ENCODE peak calls at places on chromosome 2, in six cellular contexts. One of them, this sample, is unnamed. For H3K4me1, the result is how much of the 10 kb centered on the place peaks cover.

GRCh38 chr2:240953426-240954425 is 44.7 kb upstream of the SNED1 start:
- DNase-seq in transverse colon: no peak
- DNase-seq in cardiac muscle cell: no peak
- DNase-seq in H9: peak
- DNase-seq in prostate gland: no peak
- DNase-seq in pancreas: no peak
- DNase-seq in this sample: peak

GRCh38 chr2:239601880-239602279 is 201.1 kb upstream of the HDAC4 start:
- DNase-seq in transverse colon: no peak
- DNase-seq in cardiac muscle cell: no peak
- DNase-seq in H9: no peak
- DNase-seq in prostate gland: no peak
- DNase-seq in pancreas: no peak
- DNase-seq in this sample: no peak

GRCh38 chr2:219285348-219285685 is 6.2 kb downstream of the DNAJB2 start:
- DNase-seq in transverse colon: no peak
- DNase-seq in cardiac muscle cell: no peak
- DNase-seq in H9: no peak
- DNase-seq in prostate gland: no peak
- DNase-seq in pancreas: no peak
- DNase-seq in this sample: no peak

GRCh38 chr2:181077128-181077709 is 96.8 kb downstream of the UBE2E3 start:
- DNase-seq in transverse colon: no peak
- DNase-seq in cardiac muscle cell: peak
- DNase-seq in H9: no peak
- DNase-seq in prostate gland: no peak
- DNase-seq in pancreas: no peak
- DNase-seq in this sample: no peak

GRCh38 chr2:101003278-101003775 is 1.2 kb downstream of the RPL31 start:
- DNase-seq in transverse colon: no peak
- DNase-seq in cardiac muscle cell: peak
- DNase-seq in H9: no peak
- DNase-seq in prostate gland: no peak
- DNase-seq in pancreas: no peak
- DNase-seq in this sample: peak

GRCh38 chr2:79453918-79454317 is 58.9 kb upstream of the CTNNA2 start:
- DNase-seq in transverse colon: no peak
- DNase-seq in cardiac muscle cell: no peak
- DNase-seq in H9: no peak
- DNase-seq in prostate gland: no peak
- DNase-seq in pancreas: no peak
- DNase-seq in this sample: no peak

GRCh38 chr2:101251844-101252407 is 760 bp upstream of the CNOT11 start:
- DNase-seq in transverse colon: peak
- DNase-seq in cardiac muscle cell: peak
- DNase-seq in H9: peak
- DNase-seq in prostate gland: peak
- DNase-seq in pancreas: no peak
- DNase-seq in this sample: peak

GRCh38 chr2:628651-629050 is 48.6 kb downstream of the TMEM18 start:
- DNase-seq in transverse colon: no peak
- DNase-seq in cardiac muscle cell: no peak
- DNase-seq in H9: no peak
- DNase-seq in prostate gland: peak
- DNase-seq in pancreas: no peak
- DNase-seq in this sample: no peak

GRCh38 chr2:44136186-44136585 is 32.5 kb upstream of the PPM1B start:
- DNase-seq in transverse colon: no peak
- DNase-seq in cardiac muscle cell: peak
- DNase-seq in H9: peak
- DNase-seq in prostate gland: no peak
- DNase-seq in pancreas: no peak
- DNase-seq in this sample: no peak

GRCh38 chr2:179460101-179460500 is 195.5 kb upstream of the SESTD1 start:
- DNase-seq in transverse colon: no peak
- DNase-seq in cardiac muscle cell: peak
- DNase-seq in H9: no peak
- DNase-seq in prostate gland: no peak
- DNase-seq in pancreas: no peak
- DNase-seq in this sample: no peak

GRCh38 chr2:168545439-168546082 is 89.5 kb downstream of the CERS6 start:
- DNase-seq in transverse colon: no peak
- DNase-seq in cardiac muscle cell: peak
- DNase-seq in H9: no peak
- DNase-seq in prostate gland: no peak
- DNase-seq in pancreas: no peak
- DNase-seq in this sample: no peak

GRCh38 chr2:167181134-167181533 is 292.9 kb downstream of the XIRP2 start:
- DNase-seq in transverse colon: no peak
- DNase-seq in cardiac muscle cell: peak
- DNase-seq in H9: no peak
- DNase-seq in prostate gland: no peak
- DNase-seq in pancreas: no peak
- DNase-seq in this sample: no peak

GRCh38 chr2:121095257-121096080 is 189.5 kb downstream of the TFCP2L1 start:
- DNase-seq in transverse colon: peak
- DNase-seq in cardiac muscle cell: peak
- DNase-seq in H9: peak
- DNase-seq in prostate gland: peak
- DNase-seq in pancreas: peak
- DNase-seq in this sample: peak

GRCh38 chr2:45814951-45815621 is 163.6 kb downstream of the PRKCE start:
- DNase-seq in transverse colon: no peak
- DNase-seq in cardiac muscle cell: no peak
- DNase-seq in H9: no peak
- DNase-seq in prostate gland: no peak
- DNase-seq in pancreas: no peak
- DNase-seq in this sample: no peak

GRCh38 chr2:205133544-205133943 is 548.8 kb upstream of the NRP2 start:
- DNase-seq in transverse colon: no peak
- DNase-seq in cardiac muscle cell: peak
- DNase-seq in H9: no peak
- DNase-seq in prostate gland: no peak
- DNase-seq in pancreas: no peak
- DNase-seq in this sample: peak

GRCh38 chr2:216023055-216023648 is 9.8 kb upstream of the MREG start:
- DNase-seq in transverse colon: peak
- DNase-seq in cardiac muscle cell: peak
- DNase-seq in H9: peak
- DNase-seq in prostate gland: peak
- DNase-seq in pancreas: no peak
- DNase-seq in this sample: peak

GRCh38 chr2:152730591-152731333 is 12.3 kb downstream of the ARL6IP6 start:
- DNase-seq in transverse colon: peak
- DNase-seq in cardiac muscle cell: peak
- DNase-seq in H9: no peak
- DNase-seq in prostate gland: peak
- DNase-seq in pancreas: no peak
- DNase-seq in this sample: no peak

GRCh38 chr2:160628811-160629210 is 135.2 kb upstream of the RBMS1 start:
- DNase-seq in transverse colon: no peak
- DNase-seq in cardiac muscle cell: no peak
- DNase-seq in H9: no peak
- DNase-seq in prostate gland: no peak
- DNase-seq in pancreas: no peak
- DNase-seq in this sample: peak

GRCh38 chr2:109396338-109397180 is 217.2 kb downstream of the SEPTIN10 start:
- DNase-seq in transverse colon: no peak
- DNase-seq in cardiac muscle cell: peak
- DNase-seq in H9: peak
- DNase-seq in prostate gland: no peak
- DNase-seq in pancreas: no peak
- DNase-seq in this sample: no peak

GRCh38 chr2:17879137-17879912 is 858 bp downstream of the KCNS3 start:
- DNase-seq in transverse colon: peak
- DNase-seq in cardiac muscle cell: peak
- DNase-seq in H9: peak
- DNase-seq in prostate gland: peak
- DNase-seq in pancreas: peak
- DNase-seq in this sample: peak

GRCh38 chr2:102190425-102191107 is 3.7 kb downstream of the IL1RL2 start:
- DNase-seq in transverse colon: no peak
- DNase-seq in cardiac muscle cell: no peak
- DNase-seq in H9: no peak
- DNase-seq in prostate gland: no peak
- DNase-seq in pancreas: no peak
- DNase-seq in this sample: no peak

GRCh38 chr2:82027901-82028570 is 1723.5 kb upstream of the LRRTM1 start:
- DNase-seq in transverse colon: no peak
- DNase-seq in cardiac muscle cell: no peak
- DNase-seq in H9: no peak
- DNase-seq in prostate gland: peak
- DNase-seq in pancreas: no peak
- DNase-seq in this sample: no peak

GRCh38 chr2:185807351-185807750 is 68.7 kb downstream of the FSIP2 start:
- DNase-seq in transverse colon: no peak
- DNase-seq in cardiac muscle cell: no peak
- DNase-seq in H9: no peak
- DNase-seq in prostate gland: no peak
- DNase-seq in pancreas: no peak
- DNase-seq in this sample: no peak

GRCh38 chr2:137249463-137249862 is 484.1 kb downstream of the THSD7B start:
- DNase-seq in transverse colon: no peak
- DNase-seq in cardiac muscle cell: no peak
- DNase-seq in H9: no peak
- DNase-seq in prostate gland: no peak
- DNase-seq in pancreas: no peak
- DNase-seq in this sample: no peak

GRCh38 chr2:64412671-64413070 is 41.3 kb upstream of the LGALSL start:
- DNase-seq in transverse colon: no peak
- DNase-seq in cardiac muscle cell: no peak
- DNase-seq in H9: no peak
- DNase-seq in prostate gland: no peak
- DNase-seq in pancreas: no peak
- DNase-seq in this sample: no peak

GRCh38 chr2:120859814-120860578 is 124.3 kb downstream of the GLI2 start:
- DNase-seq in transverse colon: no peak
- DNase-seq in cardiac muscle cell: no peak
- DNase-seq in H9: no peak
- DNase-seq in prostate gland: no peak
- DNase-seq in pancreas: peak
- DNase-seq in this sample: no peak

GRCh38 chr2:239882335-239882734 is 142.8 kb downstream of the NDUFA10 start:
- DNase-seq in transverse colon: peak
- DNase-seq in cardiac muscle cell: peak
- DNase-seq in H9: peak
- DNase-seq in prostate gland: peak
- DNase-seq in pancreas: no peak
- DNase-seq in this sample: peak

GRCh38 chr2:48332286-48332685 is 197.7 kb upstream of the STON1 start:
- DNase-seq in transverse colon: no peak
- DNase-seq in cardiac muscle cell: peak
- DNase-seq in H9: no peak
- DNase-seq in prostate gland: no peak
- DNase-seq in pancreas: no peak
- DNase-seq in this sample: no peak

GRCh38 chr2:65382776-65383357 is 49.5 kb downstream of the SPRED2 start:
- DNase-seq in transverse colon: peak
- DNase-seq in cardiac muscle cell: peak
- DNase-seq in H9: peak
- DNase-seq in prostate gland: peak
- DNase-seq in pancreas: peak
- DNase-seq in this sample: peak

GRCh38 chr2:54609647-54610046 is 113.8 kb upstream of the EML6 start:
- DNase-seq in transverse colon: no peak
- DNase-seq in cardiac muscle cell: no peak
- DNase-seq in H9: no peak
- DNase-seq in prostate gland: no peak
- DNase-seq in pancreas: no peak
- DNase-seq in this sample: no peak

GRCh38 chr2:54613794-54614257 is 109.6 kb upstream of the EML6 start:
- DNase-seq in transverse colon: no peak
- DNase-seq in cardiac muscle cell: peak
- DNase-seq in H9: no peak
- DNase-seq in prostate gland: no peak
- DNase-seq in pancreas: no peak
- DNase-seq in this sample: no peak

GRCh38 chr2:54610700-54611099 is 112.8 kb upstream of the EML6 start:
- DNase-seq in transverse colon: no peak
- DNase-seq in cardiac muscle cell: no peak
- DNase-seq in H9: no peak
- DNase-seq in prostate gland: no peak
- DNase-seq in pancreas: no peak
- DNase-seq in this sample: no peak

GRCh38 chr2:54613361-54613760 is 110.1 kb upstream of the EML6 start:
- DNase-seq in transverse colon: no peak
- DNase-seq in cardiac muscle cell: no peak
- DNase-seq in H9: no peak
- DNase-seq in prostate gland: no peak
- DNase-seq in pancreas: no peak
- DNase-seq in this sample: no peak

GRCh38 chr2:54611830-54612545 is 111.5 kb upstream of the EML6 start:
- DNase-seq in transverse colon: no peak
- DNase-seq in cardiac muscle cell: no peak
- DNase-seq in H9: no peak
- DNase-seq in prostate gland: no peak
- DNase-seq in pancreas: no peak
- DNase-seq in this sample: no peak
- H3K4me1 ChIP-seq in transverse colon: under half
- H3K4me1 ChIP-seq in cardiac muscle cell: half or more
- H3K4me1 ChIP-seq in H9: under half
- H3K4me1 ChIP-seq in prostate gland: under half
- H3K4me1 ChIP-seq in pancreas: under half
- H3K4me1 ChIP-seq in this sample: under half

GRCh38 chr2:8090748-8091700 is 590.8 kb upstream of the ID2 start:
- DNase-seq in transverse colon: peak
- DNase-seq in cardiac muscle cell: peak
- DNase-seq in H9: no peak
- DNase-seq in prostate gland: no peak
- DNase-seq in pancreas: no peak
- DNase-seq in this sample: peak
- TF ChIP-seq CTCF in transverse colon: no peak
- TF ChIP-seq CTCF in cardiac muscle cell: no peak
- TF ChIP-seq CTCF in H9: no peak
- TF ChIP-seq CTCF in prostate gland: no peak
- TF ChIP-seq CTCF in pancreas: no peak
- TF ChIP-seq CTCF in this sample: no peak

DNA sequence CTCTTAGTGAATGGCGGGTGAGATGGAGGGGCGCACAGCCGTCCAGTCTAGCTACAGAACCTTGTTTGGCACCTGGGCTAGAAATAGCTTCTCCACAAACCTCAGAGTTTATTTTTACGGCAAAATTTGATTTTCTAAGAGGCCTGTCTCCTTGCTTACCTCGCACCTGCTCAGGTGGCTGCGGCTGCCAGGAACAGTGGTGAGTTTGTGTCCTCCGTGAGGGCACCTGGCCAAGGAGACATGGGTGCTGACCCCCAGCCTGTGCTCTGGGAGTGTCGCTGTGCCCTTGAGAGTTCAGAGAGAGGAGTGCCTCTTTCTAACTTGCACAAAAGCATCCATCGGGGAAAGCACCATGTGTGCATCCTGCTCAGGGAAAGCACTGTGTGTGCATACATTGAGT is 97.2 kb downstream of the KLHL29 start:
- DNase-seq in transverse colon: no peak
- DNase-seq in cardiac muscle cell: no peak
- DNase-seq in H9: no peak
- DNase-seq in prostate gland: no peak
- DNase-seq in pancreas: no peak
- DNase-seq in this sample: no peak
- H3K27ac ChIP-seq in transverse colon: peak
- H3K27ac ChIP-seq in cardiac muscle cell: no peak
- H3K27ac ChIP-seq in H9: no peak
- H3K27ac ChIP-seq in prostate gland: peak
- H3K27ac ChIP-seq in pancreas: no peak
- H3K27ac ChIP-seq in this sample: no peak

GRCh38 chr2:51344886-51345285 is 313.0 kb upstream of the NRXN1 start:
- DNase-seq in transverse colon: no peak
- DNase-seq in cardiac muscle cell: no peak
- DNase-seq in H9: no peak
- DNase-seq in prostate gland: no peak
- DNase-seq in pancreas: no peak
- DNase-seq in this sample: no peak
- H3K4me1 ChIP-seq in transverse colon: under half
- H3K4me1 ChIP-seq in cardiac muscle cell: under half
- H3K4me1 ChIP-seq in H9: under half
- H3K4me1 ChIP-seq in prostate gland: under half
- H3K4me1 ChIP-seq in pancreas: under half
- H3K4me1 ChIP-seq in this sample: under half